ENCODE peak calls at places on chromosomes 13 and 19, in seven cellular contexts. One of them, this sample, is unnamed.
A peak's percentile ranks its signal among the peaks of the same experiment; 100 is the strongest.

GRCh38 chr19:44653977-44654784 is 10.5 kb downstream of the PVR start:
- DNase-seq in tibial artery: peak; percentile 69
- DNase-seq in NB4: peak; percentile 32
- DNase-seq in neural crest cell: peak; percentile 19
- DNase-seq in mammary epithelial cell: peak; percentile 53
- DNase-seq in AG04450: no peak
- DNase-seq in Peyer's patch: peak; percentile 85
- DNase-seq in this sample: no peak

GRCh38 chr13:74251778-74252519 is 117.7 kb upstream of the KLF12 start:
- DNase-seq in tibial artery: no peak
- DNase-seq in NB4: no peak
- DNase-seq in neural crest cell: no peak
- DNase-seq in mammary epithelial cell: peak; percentile 55
- DNase-seq in AG04450: no peak
- DNase-seq in Peyer's patch: no peak
- DNase-seq in this sample: no peak

GRCh38 chr19:48403606-48404005 is 10.1 kb downstream of the GRIN2D start:
- DNase-seq in tibial artery: peak; percentile 36
- DNase-seq in NB4: peak; percentile 93
- DNase-seq in neural crest cell: no peak
- DNase-seq in mammary epithelial cell: peak; percentile 54
- DNase-seq in AG04450: no peak
- DNase-seq in Peyer's patch: peak; percentile 65
- DNase-seq in this sample: no peak

GRCh38 chr19:17234911-17235617 is 9.0 kb downstream of the OCEL1 start:
- DNase-seq in tibial artery: no peak
- DNase-seq in NB4: peak; percentile 74
- DNase-seq in neural crest cell: peak; percentile 22
- DNase-seq in mammary epithelial cell: peak; percentile 27
- DNase-seq in AG04450: no peak
- DNase-seq in Peyer's patch: peak; percentile 67
- DNase-seq in this sample: no peak

GRCh38 chr19:31252476-31252875 is 96.8 kb downstream of the TSHZ3 start:
- DNase-seq in tibial artery: no peak
- DNase-seq in NB4: no peak
- DNase-seq in neural crest cell: no peak
- DNase-seq in mammary epithelial cell: no peak
- DNase-seq in AG04450: no peak
- DNase-seq in Peyer's patch: no peak
- DNase-seq in this sample: no peak

GRCh38 chr19:1046836-1047695 is 7.2 kb downstream of the ABCA7 start:
- DNase-seq in tibial artery: no peak
- DNase-seq in NB4: no peak
- DNase-seq in neural crest cell: no peak
- DNase-seq in mammary epithelial cell: no peak
- DNase-seq in AG04450: no peak
- DNase-seq in Peyer's patch: no peak
- DNase-seq in this sample: no peak

GRCh38 chr19:46580247-46580646 is 20.9 kb upstream of the CALM3 start:
- DNase-seq in tibial artery: no peak
- DNase-seq in NB4: no peak
- DNase-seq in neural crest cell: no peak
- DNase-seq in mammary epithelial cell: no peak
- DNase-seq in AG04450: no peak
- DNase-seq in Peyer's patch: no peak
- DNase-seq in this sample: no peak

GRCh38 chr19:46076951-46077814 is 36.4 kb upstream of the IGFL4 start:
- DNase-seq in tibial artery: peak; percentile 21
- DNase-seq in NB4: peak; percentile 89
- DNase-seq in neural crest cell: peak; percentile 82
- DNase-seq in mammary epithelial cell: peak; percentile 69
- DNase-seq in AG04450: peak; percentile 56
- DNase-seq in Peyer's patch: no peak
- DNase-seq in this sample: peak; percentile 64

GRCh38 chr19:1251233-1251502 is 2.8 kb downstream of the MIDN start:
- DNase-seq in tibial artery: peak; percentile 84
- DNase-seq in NB4: peak; percentile 76
- DNase-seq in neural crest cell: no peak
- DNase-seq in mammary epithelial cell: peak; percentile 68
- DNase-seq in AG04450: no peak
- DNase-seq in Peyer's patch: no peak
- DNase-seq in this sample: no peak

GRCh38 chr13:67574320-67575233 is 344.4 kb upstream of the PCDH9 start:
- DNase-seq in tibial artery: no peak
- DNase-seq in NB4: no peak
- DNase-seq in neural crest cell: no peak
- DNase-seq in mammary epithelial cell: peak; percentile 77
- DNase-seq in AG04450: peak; percentile 33
- DNase-seq in Peyer's patch: no peak
- DNase-seq in this sample: no peak

GRCh38 chr13:24180743-24181384 is 20.3 kb downstream of the SPATA13 start:
- DNase-seq in tibial artery: no peak
- DNase-seq in NB4: no peak
- DNase-seq in neural crest cell: no peak
- DNase-seq in mammary epithelial cell: no peak
- DNase-seq in AG04450: no peak
- DNase-seq in Peyer's patch: no peak
- DNase-seq in this sample: no peak

GRCh38 chr19:39970424-39970673 is 616 bp upstream of the PSMC4 start:
- DNase-seq in tibial artery: no peak
- DNase-seq in NB4: peak; percentile 60
- DNase-seq in neural crest cell: no peak
- DNase-seq in mammary epithelial cell: no peak
- DNase-seq in AG04450: no peak
- DNase-seq in Peyer's patch: no peak
- DNase-seq in this sample: no peak

GRCh38 chr19:1401138-1401888 is at the start of gene GAMT:
- DNase-seq in tibial artery: no peak
- DNase-seq in NB4: peak; percentile 33
- DNase-seq in neural crest cell: peak; percentile 45
- DNase-seq in mammary epithelial cell: no peak
- DNase-seq in AG04450: no peak
- DNase-seq in Peyer's patch: peak; percentile 67
- DNase-seq in this sample: no peak

GRCh38 chr13:47256618-47257017 is 359.8 kb upstream of the HTR2A start:
- DNase-seq in tibial artery: no peak
- DNase-seq in NB4: no peak
- DNase-seq in neural crest cell: no peak
- DNase-seq in mammary epithelial cell: peak; percentile 85
- DNase-seq in AG04450: peak; percentile 42
- DNase-seq in Peyer's patch: no peak
- DNase-seq in this sample: no peak

GRCh38 chr13:22926176-22927007 is 254.4 kb upstream of the SGCG start:
- DNase-seq in tibial artery: peak; percentile 77
- DNase-seq in NB4: no peak
- DNase-seq in neural crest cell: no peak
- DNase-seq in mammary epithelial cell: no peak
- DNase-seq in AG04450: no peak
- DNase-seq in Peyer's patch: no peak
- DNase-seq in this sample: peak; percentile 62

GRCh38 chr13:105255472-105255871 is 1280.0 kb downstream of the EFNB2 start:
- DNase-seq in tibial artery: no peak
- DNase-seq in NB4: no peak
- DNase-seq in neural crest cell: no peak
- DNase-seq in mammary epithelial cell: no peak
- DNase-seq in AG04450: no peak
- DNase-seq in Peyer's patch: no peak
- DNase-seq in this sample: no peak

GRCh38 chr13:66886248-66886647 is 343.9 kb downstream of the PCDH9 start:
- DNase-seq in tibial artery: no peak
- DNase-seq in NB4: no peak
- DNase-seq in neural crest cell: no peak
- DNase-seq in mammary epithelial cell: no peak
- DNase-seq in AG04450: no peak
- DNase-seq in Peyer's patch: no peak
- DNase-seq in this sample: no peak

GRCh38 chr19:49469828-49470614 is 4.0 kb upstream of the FLT3LG start:
- DNase-seq in tibial artery: no peak
- DNase-seq in NB4: peak; percentile 89
- DNase-seq in neural crest cell: no peak
- DNase-seq in mammary epithelial cell: no peak
- DNase-seq in AG04450: no peak
- DNase-seq in Peyer's patch: peak; percentile 88
- DNase-seq in this sample: no peak
- TF ChIP-seq CTCF in tibial artery: no peak
- TF ChIP-seq CTCF in NB4: peak; percentile 59
- TF ChIP-seq CTCF in neural crest cell: no peak
- TF ChIP-seq CTCF in mammary epithelial cell: peak; percentile 30
- TF ChIP-seq CTCF in AG04450: peak; percentile 5
- TF ChIP-seq CTCF in Peyer's patch: peak; percentile 52
- TF ChIP-seq CTCF in this sample: no peak

GRCh38 chr19:33702606-33703437 is 81.1 kb downstream of the CHST8 start:
- DNase-seq in tibial artery: no peak
- DNase-seq in NB4: no peak
- DNase-seq in neural crest cell: no peak
- DNase-seq in mammary epithelial cell: no peak
- DNase-seq in AG04450: no peak
- DNase-seq in Peyer's patch: no peak
- DNase-seq in this sample: no peak

GRCh38 chr19:33703821-33704220 is 82.1 kb downstream of the CHST8 start:
- DNase-seq in tibial artery: no peak
- DNase-seq in NB4: no peak
- DNase-seq in neural crest cell: no peak
- DNase-seq in mammary epithelial cell: no peak
- DNase-seq in AG04450: no peak
- DNase-seq in Peyer's patch: no peak
- DNase-seq in this sample: no peak

GRCh38 chr19:33703438-33703750 is 81.6 kb downstream of the CHST8 start:
- DNase-seq in tibial artery: no peak
- DNase-seq in NB4: no peak
- DNase-seq in neural crest cell: no peak
- DNase-seq in mammary epithelial cell: no peak
- DNase-seq in AG04450: no peak
- DNase-seq in Peyer's patch: no peak
- DNase-seq in this sample: no peak

GRCh38 chr19:33705090-33705847 is 83.5 kb downstream of the CHST8 start:
- DNase-seq in tibial artery: no peak
- DNase-seq in NB4: no peak
- DNase-seq in neural crest cell: no peak
- DNase-seq in mammary epithelial cell: no peak
- DNase-seq in AG04450: no peak
- DNase-seq in Peyer's patch: no peak
- DNase-seq in this sample: no peak

DNA sequence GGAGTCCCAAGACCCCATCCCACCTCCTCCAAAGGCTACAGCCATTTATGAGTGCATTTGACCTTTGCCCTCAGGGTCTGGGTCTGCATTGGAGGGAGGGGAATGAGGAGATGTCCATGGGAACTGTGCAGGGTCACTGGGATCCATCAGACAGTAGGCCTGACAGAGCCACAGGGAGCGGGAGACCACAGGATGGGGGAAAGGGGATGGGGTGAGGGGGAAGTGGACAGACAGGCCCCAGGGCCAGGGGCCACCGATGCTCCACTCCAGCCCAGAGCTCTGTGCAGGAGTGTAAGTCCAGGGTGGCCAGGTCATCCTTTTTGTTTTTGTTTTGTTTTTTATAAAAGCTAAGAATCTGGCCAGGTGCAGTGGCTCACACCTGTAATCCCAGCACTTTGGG is 82.5 kb downstream of the CHST8 start:
- DNase-seq in tibial artery: no peak
- DNase-seq in NB4: no peak
- DNase-seq in neural crest cell: no peak
- DNase-seq in mammary epithelial cell: no peak
- DNase-seq in AG04450: no peak
- DNase-seq in Peyer's patch: no peak
- DNase-seq in this sample: no peak
- TF ChIP-seq CTCF in tibial artery: no peak
- TF ChIP-seq CTCF in NB4: no peak
- TF ChIP-seq CTCF in neural crest cell: no peak
- TF ChIP-seq CTCF in mammary epithelial cell: no peak
- TF ChIP-seq CTCF in AG04450: no peak
- TF ChIP-seq CTCF in Peyer's patch: no peak
- TF ChIP-seq CTCF in this sample: no peak

GRCh38 chr13:111865046-111865445 is 201.9 kb upstream of the SOX1 start:
- DNase-seq in tibial artery: no peak
- DNase-seq in NB4: no peak
- DNase-seq in neural crest cell: no peak
- DNase-seq in mammary epithelial cell: no peak
- DNase-seq in AG04450: no peak
- DNase-seq in Peyer's patch: no peak
- DNase-seq in this sample: no peak
- TF ChIP-seq CTCF in tibial artery: no peak
- TF ChIP-seq CTCF in NB4: no peak
- TF ChIP-seq CTCF in neural crest cell: no peak
- TF ChIP-seq CTCF in mammary epithelial cell: no peak
- TF ChIP-seq CTCF in AG04450: no peak
- TF ChIP-seq CTCF in Peyer's patch: no peak
- TF ChIP-seq CTCF in this sample: no peak

GRCh38 chr13:48994731-48995130 is 19.0 kb downstream of the FNDC3A start:
- DNase-seq in tibial artery: no peak
- DNase-seq in NB4: peak; percentile 24
- DNase-seq in neural crest cell: no peak
- DNase-seq in mammary epithelial cell: peak; percentile 45
- DNase-seq in AG04450: no peak
- DNase-seq in Peyer's patch: no peak
- DNase-seq in this sample: no peak
- TF ChIP-seq CTCF in tibial artery: no peak
- TF ChIP-seq CTCF in NB4: no peak
- TF ChIP-seq CTCF in neural crest cell: no peak
- TF ChIP-seq CTCF in mammary epithelial cell: no peak
- TF ChIP-seq CTCF in AG04450: no peak
- TF ChIP-seq CTCF in Peyer's patch: no peak
- TF ChIP-seq CTCF in this sample: no peak